ENCODE peak calls at places on chromosomes 11 and 22, in seven cellular contexts. One of them, this sample, is unnamed.

GRCh38 chr22:44142421-44143116 is 38.2 kb upstream of the PARVG start:
- DNase-seq in mesendoderm: no peak
- DNase-seq in H9: no peak
- DNase-seq in neuronal stem cell: no peak
- DNase-seq in mesenchymal stem cell: no peak
- DNase-seq in trophoblast cell: no peak
- DNase-seq in H1: no peak
- DNase-seq in this sample: no peak

GRCh38 chr22:35544810-35545209 is 4.2 kb downstream of the RASD2 start:
- DNase-seq in mesendoderm: no peak
- DNase-seq in H9: no peak
- DNase-seq in neuronal stem cell: no peak
- DNase-seq in mesenchymal stem cell: no peak
- DNase-seq in trophoblast cell: no peak
- DNase-seq in H1: no peak
- DNase-seq in this sample: no peak

GRCh38 chr22:50169181-50169759 is 1.3 kb upstream of the PANX2 start:
- DNase-seq in mesendoderm: no peak
- DNase-seq in H9: no peak
- DNase-seq in neuronal stem cell: no peak
- DNase-seq in mesenchymal stem cell: no peak
- DNase-seq in trophoblast cell: no peak
- DNase-seq in H1: no peak
- DNase-seq in this sample: no peak

GRCh38 chr11:119056397-119056999 is 507 bp downstream of the HYOU1 start:
- DNase-seq in mesendoderm: peak; percentile 77
- DNase-seq in H9: peak; percentile 60
- DNase-seq in neuronal stem cell: peak; percentile 32
- DNase-seq in mesenchymal stem cell: peak; percentile 19
- DNase-seq in trophoblast cell: no peak
- DNase-seq in H1: no peak
- DNase-seq in this sample: peak; percentile 3

GRCh38 chr11:68664141-68664540 is 20.2 kb upstream of the GAL start:
- DNase-seq in mesendoderm: no peak
- DNase-seq in H9: no peak
- DNase-seq in neuronal stem cell: no peak
- DNase-seq in mesenchymal stem cell: no peak
- DNase-seq in trophoblast cell: no peak
- DNase-seq in H1: no peak
- DNase-seq in this sample: no peak

GRCh38 chr11:48096588-48097525 is 116.5 kb downstream of the PTPRJ start:
- DNase-seq in mesendoderm: peak; percentile 93
- DNase-seq in H9: no peak
- DNase-seq in neuronal stem cell: no peak
- DNase-seq in mesenchymal stem cell: no peak
- DNase-seq in trophoblast cell: peak; percentile 93
- DNase-seq in H1: no peak
- DNase-seq in this sample: peak; percentile 39

GRCh38 chr11:60348116-60348515 is 21.1 kb downstream of the MS4A6E start:
- DNase-seq in mesendoderm: peak; percentile 50
- DNase-seq in H9: no peak
- DNase-seq in neuronal stem cell: no peak
- DNase-seq in mesenchymal stem cell: no peak
- DNase-seq in trophoblast cell: no peak
- DNase-seq in H1: no peak
- DNase-seq in this sample: no peak

GRCh38 chr11:66818231-66818955 is 24.8 kb upstream of the RCE1 start:
- DNase-seq in mesendoderm: no peak
- DNase-seq in H9: no peak
- DNase-seq in neuronal stem cell: no peak
- DNase-seq in mesenchymal stem cell: no peak
- DNase-seq in trophoblast cell: peak; percentile 7
- DNase-seq in H1: no peak
- DNase-seq in this sample: peak; percentile 12

GRCh38 chr11:27179334-27179733 is 138.7 kb downstream of the BBOX1 start:
- DNase-seq in mesendoderm: no peak
- DNase-seq in H9: no peak
- DNase-seq in neuronal stem cell: no peak
- DNase-seq in mesenchymal stem cell: no peak
- DNase-seq in trophoblast cell: no peak
- DNase-seq in H1: no peak
- DNase-seq in this sample: no peak

GRCh38 chr22:20765938-20766337 is 8.0 kb upstream of the SERPIND1 start:
- DNase-seq in mesendoderm: no peak
- DNase-seq in H9: no peak
- DNase-seq in neuronal stem cell: no peak
- DNase-seq in mesenchymal stem cell: no peak
- DNase-seq in trophoblast cell: no peak
- DNase-seq in H1: no peak
- DNase-seq in this sample: no peak

GRCh38 chr11:125085301-125086081 is 22.4 kb downstream of the SLC37A2 start:
- DNase-seq in mesendoderm: peak; percentile 30
- DNase-seq in H9: peak; percentile 61
- DNase-seq in neuronal stem cell: no peak
- DNase-seq in mesenchymal stem cell: no peak
- DNase-seq in trophoblast cell: no peak
- DNase-seq in H1: no peak
- DNase-seq in this sample: no peak

GRCh38 chr22:47059076-47059475 is 296.6 kb downstream of the TBC1D22A start:
- DNase-seq in mesendoderm: no peak
- DNase-seq in H9: no peak
- DNase-seq in neuronal stem cell: no peak
- DNase-seq in mesenchymal stem cell: no peak
- DNase-seq in trophoblast cell: no peak
- DNase-seq in H1: no peak
- DNase-seq in this sample: no peak

GRCh38 chr11:504053-504993 is 2.7 kb downstream of the RNH1 start:
- DNase-seq in mesendoderm: no peak
- DNase-seq in H9: no peak
- DNase-seq in neuronal stem cell: no peak
- DNase-seq in mesenchymal stem cell: no peak
- DNase-seq in trophoblast cell: no peak
- DNase-seq in H1: no peak
- DNase-seq in this sample: no peak

GRCh38 chr22:22156348-22156715 is 88.3 kb upstream of the VPREB1 start:
- DNase-seq in mesendoderm: no peak
- DNase-seq in H9: no peak
- DNase-seq in neuronal stem cell: no peak
- DNase-seq in mesenchymal stem cell: no peak
- DNase-seq in trophoblast cell: no peak
- DNase-seq in H1: no peak
- DNase-seq in this sample: no peak

GRCh38 chr22:39530692-39531331 is 1.7 kb downstream of the RPS19BP1 start:
- DNase-seq in mesendoderm: peak; percentile 90
- DNase-seq in H9: no peak
- DNase-seq in neuronal stem cell: no peak
- DNase-seq in mesenchymal stem cell: peak; percentile 75
- DNase-seq in trophoblast cell: peak; percentile 44
- DNase-seq in H1: no peak
- DNase-seq in this sample: peak; percentile 41

GRCh38 chr11:128493570-128493965 is 93.8 kb downstream of the ETS1 start:
- DNase-seq in mesendoderm: no peak
- DNase-seq in H9: no peak
- DNase-seq in neuronal stem cell: no peak
- DNase-seq in mesenchymal stem cell: no peak
- DNase-seq in trophoblast cell: no peak
- DNase-seq in H1: no peak
- DNase-seq in this sample: peak; percentile 65

GRCh38 chr11:74269161-74269809 is 42.2 kb downstream of the P4HA3 start:
- DNase-seq in mesendoderm: no peak
- DNase-seq in H9: no peak
- DNase-seq in neuronal stem cell: no peak
- DNase-seq in mesenchymal stem cell: no peak
- DNase-seq in trophoblast cell: no peak
- DNase-seq in H1: no peak
- DNase-seq in this sample: peak; percentile 90

GRCh38 chr11:131354251-131354701 is 16.1 kb upstream of the NTM start:
- DNase-seq in mesendoderm: peak; percentile 66
- DNase-seq in H9: no peak
- DNase-seq in neuronal stem cell: no peak
- DNase-seq in mesenchymal stem cell: no peak
- DNase-seq in trophoblast cell: no peak
- DNase-seq in H1: no peak
- DNase-seq in this sample: no peak

GRCh38 chr11:26993965-26994446 is at the start of gene FIBIN:
- DNase-seq in mesendoderm: peak; percentile 48
- DNase-seq in H9: peak; percentile 61
- DNase-seq in neuronal stem cell: no peak
- DNase-seq in mesenchymal stem cell: peak; percentile 67
- DNase-seq in trophoblast cell: peak; percentile 16
- DNase-seq in H1: no peak
- DNase-seq in this sample: peak; percentile 70

GRCh38 chr11:13449522-13449921 is 13.5 kb downstream of the BTBD10 start:
- DNase-seq in mesendoderm: no peak
- DNase-seq in H9: no peak
- DNase-seq in neuronal stem cell: no peak
- DNase-seq in mesenchymal stem cell: no peak
- DNase-seq in trophoblast cell: no peak
- DNase-seq in H1: no peak
- DNase-seq in this sample: no peak

GRCh38 chr11:129148487-129148886 is 43.6 kb downstream of the ARHGAP32 start:
- DNase-seq in mesendoderm: peak; percentile 90
- DNase-seq in H9: no peak
- DNase-seq in neuronal stem cell: no peak
- DNase-seq in mesenchymal stem cell: no peak
- DNase-seq in trophoblast cell: no peak
- DNase-seq in H1: no peak
- DNase-seq in this sample: no peak

GRCh38 chr11:32479291-32479690 is 44.0 kb upstream of the WT1 start:
- DNase-seq in mesendoderm: no peak
- DNase-seq in H9: no peak
- DNase-seq in neuronal stem cell: peak; percentile 14
- DNase-seq in mesenchymal stem cell: no peak
- DNase-seq in trophoblast cell: no peak
- DNase-seq in H1: no peak
- DNase-seq in this sample: no peak
- H3K23ac ChIP-seq in mesendoderm: no peak overlapping the region
- H3K23ac ChIP-seq in H9: no peak overlapping the region
- H3K23ac ChIP-seq in neuronal stem cell: no peak overlapping the region
- H3K23ac ChIP-seq in mesenchymal stem cell: no peak overlapping the region
- H3K23ac ChIP-seq in trophoblast cell: no peak overlapping the region
- H3K23ac ChIP-seq in H1: no peak overlapping the region
- H3K23ac ChIP-seq in this sample: no peak overlapping the region

GRCh38 chr11:82978422-82979099 is 77.0 kb downstream of the DDIAS start:
- DNase-seq in mesendoderm: no peak
- DNase-seq in H9: no peak
- DNase-seq in neuronal stem cell: no peak
- DNase-seq in mesenchymal stem cell: peak; percentile 72
- DNase-seq in trophoblast cell: no peak
- DNase-seq in H1: no peak
- DNase-seq in this sample: peak; percentile 90

GRCh38 chr11:82976786-82977185 is 75.2 kb downstream of the DDIAS start:
- DNase-seq in mesendoderm: no peak
- DNase-seq in H9: no peak
- DNase-seq in neuronal stem cell: no peak
- DNase-seq in mesenchymal stem cell: no peak
- DNase-seq in trophoblast cell: no peak
- DNase-seq in H1: no peak
- DNase-seq in this sample: no peak

GRCh38 chr11:82974135-82974534 is 72.6 kb downstream of the DDIAS start:
- DNase-seq in mesendoderm: no peak
- DNase-seq in H9: no peak
- DNase-seq in neuronal stem cell: no peak
- DNase-seq in mesenchymal stem cell: no peak
- DNase-seq in trophoblast cell: no peak
- DNase-seq in H1: no peak
- DNase-seq in this sample: no peak

GRCh38 chr11:82972103-82972502 is 70.6 kb downstream of the DDIAS start:
- DNase-seq in mesendoderm: no peak
- DNase-seq in H9: no peak
- DNase-seq in neuronal stem cell: no peak
- DNase-seq in mesenchymal stem cell: no peak
- DNase-seq in trophoblast cell: no peak
- DNase-seq in H1: no peak
- DNase-seq in this sample: no peak

DNA sequence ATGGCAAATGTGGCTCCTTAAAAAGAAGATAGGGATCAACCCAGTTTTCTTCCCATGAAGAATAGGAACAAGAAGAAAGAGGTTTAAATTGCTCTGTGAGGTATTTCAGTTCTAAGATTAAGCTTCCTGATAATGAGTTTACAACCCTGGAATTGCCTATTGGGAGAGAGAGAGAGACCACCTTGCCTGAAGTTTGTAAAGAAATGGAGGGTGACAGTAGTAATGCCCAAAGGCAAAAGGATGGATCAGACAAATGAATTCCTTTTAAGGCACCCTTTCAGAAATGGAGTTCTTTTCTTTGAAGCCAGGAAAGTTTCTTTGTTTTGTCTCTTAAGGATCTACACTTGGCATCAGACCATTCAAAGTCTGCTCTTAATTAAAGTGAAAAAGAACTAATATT is 74.3 kb downstream of the DDIAS start:
- DNase-seq in mesendoderm: peak; percentile 37
- DNase-seq in H9: no peak
- DNase-seq in neuronal stem cell: no peak
- DNase-seq in mesenchymal stem cell: no peak
- DNase-seq in trophoblast cell: no peak
- DNase-seq in H1: no peak
- DNase-seq in this sample: no peak
- H3K23ac ChIP-seq in mesendoderm: no peak overlapping the region
- H3K23ac ChIP-seq in H9: no peak overlapping the region
- H3K23ac ChIP-seq in neuronal stem cell: no peak overlapping the region
- H3K23ac ChIP-seq in mesenchymal stem cell: no peak overlapping the region
- H3K23ac ChIP-seq in trophoblast cell: no peak overlapping the region
- H3K23ac ChIP-seq in H1: no peak overlapping the region
- H3K23ac ChIP-seq in this sample: no peak overlapping the region

GRCh38 chr11:58980159-58980843 is 41.0 kb downstream of the GLYATL1 start:
- DNase-seq in mesendoderm: no peak
- DNase-seq in H9: no peak
- DNase-seq in neuronal stem cell: no peak
- DNase-seq in mesenchymal stem cell: no peak
- DNase-seq in trophoblast cell: no peak
- DNase-seq in H1: no peak
- DNase-seq in this sample: no peak
- H3K23ac ChIP-seq in mesendoderm: no peak overlapping the region
- H3K23ac ChIP-seq in H9: no peak overlapping the region
- H3K23ac ChIP-seq in neuronal stem cell: no peak overlapping the region
- H3K23ac ChIP-seq in mesenchymal stem cell: no peak overlapping the region
- H3K23ac ChIP-seq in trophoblast cell: no peak overlapping the region
- H3K23ac ChIP-seq in H1: no peak overlapping the region
- H3K23ac ChIP-seq in this sample: no peak overlapping the region

GRCh38 chr11:64585150-64585549 is 5.9 kb upstream of the SLC22A12 start:
- DNase-seq in mesendoderm: no peak
- DNase-seq in H9: no peak
- DNase-seq in neuronal stem cell: no peak
- DNase-seq in mesenchymal stem cell: no peak
- DNase-seq in trophoblast cell: no peak
- DNase-seq in H1: no peak
- DNase-seq in this sample: no peak

GRCh38 chr11:64580387-64580786 is 10.6 kb upstream of the SLC22A12 start:
- DNase-seq in mesendoderm: no peak
- DNase-seq in H9: no peak
- DNase-seq in neuronal stem cell: no peak
- DNase-seq in mesenchymal stem cell: no peak
- DNase-seq in trophoblast cell: no peak
- DNase-seq in H1: no peak
- DNase-seq in this sample: no peak

GRCh38 chr11:64581057-64581523 is 9.9 kb upstream of the SLC22A12 start:
- DNase-seq in mesendoderm: no peak
- DNase-seq in H9: no peak
- DNase-seq in neuronal stem cell: no peak
- DNase-seq in mesenchymal stem cell: no peak
- DNase-seq in trophoblast cell: no peak
- DNase-seq in H1: no peak
- DNase-seq in this sample: no peak

GRCh38 chr11:64583296-64584262 is 7.4 kb upstream of the SLC22A12 start:
- DNase-seq in mesendoderm: peak; percentile 48
- DNase-seq in H9: no peak
- DNase-seq in neuronal stem cell: no peak
- DNase-seq in mesenchymal stem cell: peak; percentile 3
- DNase-seq in trophoblast cell: peak; percentile 54
- DNase-seq in H1: no peak
- DNase-seq in this sample: no peak

GRCh38 chr11:64582885-64583284 is 8.1 kb upstream of the SLC22A12 start:
- DNase-seq in mesendoderm: no peak
- DNase-seq in H9: no peak
- DNase-seq in neuronal stem cell: no peak
- DNase-seq in mesenchymal stem cell: no peak
- DNase-seq in trophoblast cell: no peak
- DNase-seq in H1: no peak
- DNase-seq in this sample: no peak
- H3K23ac ChIP-seq in mesendoderm: no peak overlapping the region
- H3K23ac ChIP-seq in H9: no peak overlapping the region
- H3K23ac ChIP-seq in neuronal stem cell: peak overlapping the region; percentile 5
- H3K23ac ChIP-seq in mesenchymal stem cell: no peak overlapping the region
- H3K23ac ChIP-seq in trophoblast cell: no peak overlapping the region
- H3K23ac ChIP-seq in H1: no peak overlapping the region
- H3K23ac ChIP-seq in this sample: no peak overlapping the region